ENCODE peak calls at places on chromosomes 6 and 20, in five cellular contexts. Q is GOT3, G is COR-L47, X is GM23248, B is GM19239. D is an unnamed sample.

GRCh38 chr6:159505140-159505922 is 187.7 kb downstream of the SOD2 start:
- DNase-seq in B (no peak), X (no peak), Q (no peak), G (no peak), D (no peak)

GRCh38 chr6:111721677-111722219 is 116.1 kb upstream of the TRAF3IP2 start:
- DNase-seq in X (peak), B (peak), G (no peak), Q (no peak), D (no peak)

GRCh38 chr20:38050691-38051090 is 17.1 kb downstream of the RPRD1B start:
- DNase-seq in X (peak), Q (no peak), B (no peak), G (no peak), D (no peak)

GRCh38 chr6:165913676-165914570 is 250.9 kb upstream of the PDE10A start:
- DNase-seq in G (no peak), Q (no peak), X (no peak), B (no peak), D (no peak)

GRCh38 chr6:157954150-157955117 is 27.2 kb upstream of the SYNJ2 start:
- DNase-seq in G (no peak), B (no peak), X (peak), Q (no peak), D (no peak)

GRCh38 chr6:154295733-154296132 is 60.9 kb downstream of the IPCEF1 start:
- DNase-seq in Q (no peak), X (no peak), G (no peak), B (no peak), D (no peak)

GRCh38 chr20:47727170-47727880 is 58.0 kb downstream of the SULF2 start:
- DNase-seq in B (peak), Q (no peak), X (no peak), G (no peak), D (no peak)

GRCh38 chr20:17610566-17611289 is 40.9 kb downstream of the DSTN start:
- DNase-seq in Q (no peak), X (no peak), G (no peak), B (peak), D (no peak)

GRCh38 chr6:150177260-150178246 is 34.7 kb downstream of the PPP1R14C start:
- DNase-seq in Q (no peak), G (no peak), X (no peak), B (no peak), D (no peak)

GRCh38 chr20:919491-919916 is 3.4 kb upstream of the ANGPT4 start:
- DNase-seq in B (no peak), G (no peak), X (no peak), Q (no peak), D (no peak)

GRCh38 chr6:45256697-45257695 is 71.1 kb upstream of the RUNX2 start:
- DNase-seq in Q (no peak), X (peak), B (no peak), G (no peak), D (no peak)

GRCh38 chr6:164108869-164109769 is 694.6 kb downstream of the QKI start:
- DNase-seq in B (no peak), X (peak), Q (no peak), G (no peak), D (no peak)

GRCh38 chr6:116371384-116372209 is 850 bp downstream of the DSE start:
- DNase-seq in G (no peak), X (peak), B (no peak), Q (peak), D (no peak)

GRCh38 chr6:54700158-54700557 is 146.4 kb upstream of the FAM83B start:
- DNase-seq in X (no peak), G (no peak), B (no peak), Q (no peak), D (no peak)

GRCh38 chr20:48075591-48076174 is 290.4 kb upstream of the SULF2 start:
- DNase-seq in B (no peak), X (peak), Q (no peak), G (no peak), D (no peak)

D was measured in COLO829.